ENCODE peak calls at places on chromosomes 2 and 18, in four cellular contexts. I is M059J, A is T-helper 9 cell, E is astrocyte of the spinal cord. Z is an unnamed sample.

GRCh38 chr18:46324556-46324955 is 220.4 kb downstream of the HAUS1 start:
- DNase-seq in I (peak; percentile 79), A (no peak), E (peak; percentile 44), Z (no peak)

GRCh38 chr2:101972621-101973434 is 18.9 kb upstream of the IL1R2 start:
- DNase-seq in I (peak; percentile 86), A (no peak), E (peak; percentile 52), Z (no peak)

GRCh38 chr2:174035981-174036742 is 71.0 kb upstream of the SP3 start:
- DNase-seq in I (peak; percentile 83), A (no peak), E (peak; percentile 37), Z (no peak)

GRCh38 chr18:66826211-66826610 is 222.3 kb upstream of the CDH19 start:
- DNase-seq in I (no peak), A (no peak), E (no peak), Z (no peak)

GRCh38 chr2:107595749-107596148 is 230.9 kb upstream of the RGPD4 start:
- DNase-seq in I (peak; percentile 64), A (no peak), E (peak; percentile 78), Z (no peak)

GRCh38 chr2:98775146-98775988 is 44.4 kb upstream of the MGAT4A start:
- DNase-seq in I (peak; percentile 21), A (no peak), E (peak; percentile 16), Z (no peak)

GRCh38 chr2:178404380-178404767 is 46.6 kb downstream of the PRKRA start:
- DNase-seq in I (peak; percentile 84), A (no peak), E (peak; percentile 73), Z (no peak)

GRCh38 chr2:75553961-75554539 is 6.7 kb downstream of the EVA1A start:
- DNase-seq in I (no peak), A (no peak), E (no peak), Z (no peak)

GRCh38 chr2:96906719-96907404 is 37.0 kb upstream of the SEMA4C start:
- DNase-seq in I (no peak), A (no peak), E (peak; percentile 44), Z (no peak)

GRCh38 chr2:209917154-209917771 is 85.2 kb upstream of the RPE start:
- DNase-seq in I (no peak), A (no peak), E (no peak), Z (no peak)

GRCh38 chr2:230929381-230930148 is 4.5 kb upstream of the GPR55 start:
- DNase-seq in I (peak; percentile 17), A (no peak), E (no peak), Z (no peak)

GRCh38 chr2:218021536-218022071 is 18.8 kb upstream of the TNS1 start:
- DNase-seq in I (no peak), A (no peak), E (no peak), Z (no peak)

GRCh38 chr2:28233070-28233718 is 159.5 kb upstream of the FOSL2 start:
- DNase-seq in I (peak; percentile 53), A (no peak), E (no peak), Z (no peak)

GRCh38 chr2:241911551-241911950 is 42.0 kb downstream of the RTP5 start:
- DNase-seq in I (no peak), A (no peak), E (no peak), Z (no peak)

GRCh38 chr2:60958361-60958760 is 59.2 kb upstream of the PEX13 start:
- DNase-seq in I (peak; percentile 42), A (no peak), E (peak; percentile 16), Z (no peak)

Z was measured in memory B cell.